ENCODE peak calls at places on chromosomes 2 and 18, in seven cellular contexts. G is astrocyte of the spinal cord, F is transverse colon, P is psoas muscle, Z is AG10803, Y is GM12878, E is HFF-Myc. H is an unnamed sample.

GRCh38 chr2:100054426-100054825 is 88.0 kb downstream of the AFF3 start:
- DNase-seq in G (no peak), F (no peak), P (no peak), Z (no peak), Y (no peak), E (no peak), H (no peak)

GRCh38 chr2:215843579-215843978 is 169.8 kb downstream of the MREG start:
- DNase-seq in G (peak), F (no peak), P (peak), Z (peak), Y (no peak), E (peak), H (no peak)

GRCh38 chr2:231707625-231708049 is 688 bp upstream of the PTMA start:
- DNase-seq in G (no peak), F (no peak), P (no peak), Z (peak), Y (no peak), E (no peak), H (no peak)

GRCh38 chr2:200428961-200429665 is 80.8 kb downstream of the KCTD18 start:
- DNase-seq in G (no peak), F (no peak), P (no peak), Z (no peak), Y (no peak), E (no peak), H (no peak)

GRCh38 chr2:227479865-227480475 is 8.0 kb downstream of the AGFG1 start:
- DNase-seq in G (peak), F (no peak), P (no peak), Z (peak), Y (no peak), E (no peak), H (no peak)

GRCh38 chr18:48100168-48100495 is 169.7 kb upstream of the SMAD2 start:
- DNase-seq in G (no peak), F (no peak), P (no peak), Z (no peak), Y (no peak), E (no peak), H (no peak)

GRCh38 chr2:239546541-239546940 is 145.7 kb upstream of the HDAC4 start:
- DNase-seq in G (no peak), F (no peak), P (no peak), Z (no peak), Y (no peak), E (no peak), H (no peak)

GRCh38 chr2:12824304-12824761 is 107.6 kb downstream of the TRIB2 start:
- DNase-seq in G (peak), F (no peak), P (no peak), Z (peak), Y (no peak), E (peak), H (no peak)

GRCh38 chr2:202104286-202104870 is 31.3 kb downstream of the KIAA2012 start:
- DNase-seq in G (peak), F (peak), P (no peak), Z (peak), Y (peak), E (peak), H (no peak)

GRCh38 chr2:23312996-23313606 is 71.9 kb upstream of the KLHL29 start:
- DNase-seq in G (no peak), F (no peak), P (no peak), Z (no peak), Y (peak), E (no peak), H (no peak)

DNA sequence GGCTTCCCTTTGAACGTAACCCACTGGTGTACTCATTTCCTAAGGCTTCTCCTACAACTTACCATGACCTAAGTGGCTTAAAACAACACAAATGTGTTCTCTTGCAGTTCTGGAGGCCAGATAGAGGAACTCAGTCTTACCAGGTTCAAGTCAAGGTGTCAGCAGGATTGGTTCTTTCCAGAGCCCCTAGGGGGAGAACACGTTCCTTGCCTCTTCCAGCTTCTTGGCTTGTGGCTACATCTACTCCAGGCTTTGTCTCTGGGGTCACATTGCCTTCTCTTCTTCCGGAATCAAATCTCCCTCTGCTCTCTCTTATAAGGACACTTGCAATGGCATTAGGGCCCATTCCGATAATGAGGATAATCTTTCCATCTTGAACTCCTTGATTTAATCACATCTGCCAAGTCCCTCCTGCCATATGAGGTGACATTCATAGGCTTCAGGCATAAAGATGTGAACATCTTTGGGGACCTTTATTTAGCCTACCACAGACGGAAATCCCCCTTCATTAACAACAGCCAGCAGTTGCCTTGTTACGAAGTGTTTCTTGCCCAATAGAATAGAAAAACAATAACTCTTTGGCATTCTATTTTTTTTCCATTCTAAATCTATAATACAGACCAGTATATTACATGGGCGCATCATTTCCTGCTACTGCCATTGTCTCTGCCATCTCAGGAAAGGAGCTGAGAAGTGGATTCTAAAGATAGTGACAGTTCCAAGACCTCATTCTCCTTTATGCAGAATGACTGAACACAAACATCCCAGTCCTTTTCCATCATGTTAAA is 362.0 kb downstream of the ZNF521 start:
- DNase-seq in G (no peak), F (no peak), P (no peak), Z (no peak), Y (no peak), E (no peak), H (no peak)
- TF ChIP-seq CTCF in G (no peak), F (no peak), P (no peak), Z (no peak), Y (no peak), E (peak), H (no peak)

GRCh38 chr2:152432765-152433164 is 97.8 kb downstream of the FMNL2 start:
- DNase-seq in G (no peak), F (no peak), P (no peak), Z (no peak), Y (no peak), E (no peak), H (no peak)

GRCh38 chr2:152431370-152432098 is 96.6 kb downstream of the FMNL2 start:
- DNase-seq in G (no peak), F (no peak), P (no peak), Z (no peak), Y (no peak), E (no peak), H (no peak)

GRCh38 chr2:152433289-152433688 is 98.3 kb downstream of the FMNL2 start:
- DNase-seq in G (no peak), F (no peak), P (no peak), Z (no peak), Y (no peak), E (no peak), H (no peak)

GRCh38 chr2:152433814-152434213 is 98.8 kb downstream of the FMNL2 start:
- DNase-seq in G (no peak), F (no peak), P (no peak), Z (no peak), Y (no peak), E (no peak), H (no peak)

DNA sequence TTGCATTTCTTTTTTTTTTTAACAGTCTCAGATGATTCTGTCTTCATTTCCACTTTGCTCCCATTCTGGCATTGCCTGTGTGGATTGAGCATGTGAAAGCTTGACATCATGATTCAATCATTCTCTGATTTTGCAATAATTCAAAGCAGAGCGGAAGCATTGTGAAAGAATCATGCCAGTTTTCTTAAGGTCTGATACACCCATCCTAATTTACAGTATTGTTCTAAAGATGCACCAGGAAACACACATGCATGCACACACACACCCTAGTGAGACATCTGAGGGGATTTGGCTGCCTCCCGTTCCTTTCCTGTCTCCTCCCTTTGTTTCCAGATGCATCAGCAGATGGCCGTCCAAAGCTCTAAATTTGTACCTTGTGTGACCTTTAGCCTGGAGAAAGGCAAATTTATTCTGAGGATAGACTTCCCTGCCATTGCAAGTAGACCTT is 97.3 kb downstream of the FMNL2 start:
- DNase-seq in G (peak), F (no peak), P (peak), Z (peak), Y (no peak), E (peak), H (no peak)
- H3K4me3 ChIP-seq in G (no peak), F (no peak), P (no peak), Z (no peak), Y (no peak), E (no peak), H (no peak)

GRCh38 chr2:40210968-40211353 is 240.9 kb downstream of the SLC8A1 start:
- DNase-seq in G (no peak), F (no peak), P (no peak), Z (no peak), Y (no peak), E (no peak), H (no peak)

GRCh38 chr2:40213616-40214015 is 238.3 kb downstream of the SLC8A1 start:
- DNase-seq in G (no peak), F (no peak), P (no peak), Z (peak), Y (no peak), E (no peak), H (no peak)

GRCh38 chr2:40209728-40210127 is 242.2 kb downstream of the SLC8A1 start:
- DNase-seq in G (no peak), F (no peak), P (no peak), Z (no peak), Y (no peak), E (no peak), H (no peak)

GRCh38 chr2:40210344-40210967 is 241.4 kb downstream of the SLC8A1 start:
- DNase-seq in G (no peak), F (no peak), P (no peak), Z (no peak), Y (no peak), E (no peak), H (no peak)

DNA sequence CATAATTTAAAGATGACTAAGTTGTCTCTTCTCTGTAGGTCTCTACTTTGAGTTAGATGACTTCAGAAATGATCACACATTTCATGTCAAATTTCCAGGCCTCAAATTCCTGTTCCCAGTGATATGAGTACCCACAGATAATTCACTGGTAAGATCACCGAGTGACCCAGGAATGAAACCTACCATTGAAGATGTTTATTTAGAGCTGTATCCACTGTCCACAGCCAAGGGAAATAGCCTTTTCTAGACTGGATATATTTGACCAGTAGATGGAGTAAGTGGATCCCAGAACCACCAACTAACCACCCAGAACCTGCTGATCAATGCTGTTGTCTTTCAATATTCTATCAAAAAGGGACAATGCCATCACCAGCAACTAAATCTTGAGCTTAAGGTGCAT is 238.8 kb downstream of the SLC8A1 start:
- DNase-seq in G (peak), F (no peak), P (no peak), Z (peak), Y (no peak), E (no peak), H (no peak)
- TF ChIP-seq CTCF in G (peak), F (peak), P (peak), Z (peak), Y (no peak), E (peak), H (peak)

DNA sequence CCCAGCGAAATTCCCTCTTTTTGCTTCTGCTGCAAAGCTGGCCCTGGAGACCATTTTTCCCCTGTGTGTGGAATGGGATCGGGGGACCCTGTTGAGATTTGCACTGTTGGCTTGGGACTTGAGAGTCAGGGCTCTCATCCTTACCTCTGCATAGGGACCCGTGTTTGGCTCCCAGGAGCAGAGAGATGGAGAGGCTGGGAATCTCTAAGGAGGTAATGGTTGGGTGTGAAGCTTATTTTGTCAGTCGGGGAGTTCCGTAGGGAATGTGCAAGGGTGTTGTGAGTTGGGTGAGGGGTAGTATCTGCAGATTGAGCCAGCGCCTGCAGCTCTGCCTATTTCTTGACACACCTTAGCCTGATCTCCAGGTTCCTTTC is 4.5 kb downstream of the GATA6 start:
- DNase-seq in G (no peak), F (no peak), P (no peak), Z (no peak), Y (no peak), E (no peak), H (no peak)
- H3K4me3 ChIP-seq in G (peak), F (peak), P (peak), Z (no peak), Y (no peak), E (no peak), H (no peak)

GRCh38 chr2:9984861-9985480 is 33.5 kb downstream of the GRHL1 start:
- DNase-seq in G (no peak), F (no peak), P (no peak), Z (peak), Y (no peak), E (no peak), H (no peak)

GRCh38 chr2:9983413-9984216 is 32.1 kb downstream of the GRHL1 start:
- DNase-seq in G (peak), F (no peak), P (no peak), Z (peak), Y (no peak), E (peak), H (no peak)

GRCh38 chr2:9982891-9983290 is 31.4 kb downstream of the GRHL1 start:
- DNase-seq in G (no peak), F (no peak), P (no peak), Z (no peak), Y (no peak), E (no peak), H (no peak)

GRCh38 chr2:9985531-9985930 is 34.0 kb downstream of the GRHL1 start:
- DNase-seq in G (no peak), F (no peak), P (no peak), Z (no peak), Y (no peak), E (no peak), H (no peak)

GRCh38 chr2:9984217-9984739 is 32.8 kb downstream of the GRHL1 start:
- DNase-seq in G (peak), F (no peak), P (no peak), Z (peak), Y (peak), E (no peak), H (no peak)
- TF ChIP-seq CTCF in G (peak), F (peak), P (peak), Z (peak), Y (peak), E (peak), H (peak)

GRCh38 chr2:159380676-159381239 is 94.3 kb upstream of the WDSUB1 start:
- DNase-seq in G (no peak), F (no peak), P (no peak), Z (no peak), Y (no peak), E (no peak), H (no peak)

GRCh38 chr2:159382447-159383028 is 96.0 kb upstream of the WDSUB1 start:
- DNase-seq in G (no peak), F (no peak), P (no peak), Z (no peak), Y (no peak), E (no peak), H (no peak)

GRCh38 chr2:159379181-159379580 is 92.7 kb upstream of the WDSUB1 start:
- DNase-seq in G (no peak), F (no peak), P (no peak), Z (no peak), Y (peak), E (no peak), H (no peak)

GRCh38 chr2:159381574-159381973 is 95.1 kb upstream of the WDSUB1 start:
- DNase-seq in G (peak), F (no peak), P (no peak), Z (no peak), Y (peak), E (no peak), H (no peak)
- H3K4me3 ChIP-seq in G (no peak), F (no peak), P (no peak), Z (no peak), Y (no peak), E (no peak), H (no peak)

GRCh38 chr18:627211-627610 is 30.2 kb upstream of the TYMS start:
- DNase-seq in G (no peak), F (no peak), P (no peak), Z (peak), Y (no peak), E (no peak), H (no peak)

GRCh38 chr18:634551-635045 is 22.9 kb upstream of the TYMS start:
- DNase-seq in G (no peak), F (no peak), P (no peak), Z (no peak), Y (no peak), E (no peak), H (no peak)

GRCh38 chr18:623760-624620 is 27.2 kb downstream of the CLUL1 start:
- DNase-seq in G (peak), F (peak), P (peak), Z (peak), Y (no peak), E (peak), H (peak)

GRCh38 chr18:631560-631959 is 25.9 kb upstream of the TYMS start:
- DNase-seq in G (no peak), F (no peak), P (no peak), Z (no peak), Y (no peak), E (no peak), H (no peak)

DNA sequence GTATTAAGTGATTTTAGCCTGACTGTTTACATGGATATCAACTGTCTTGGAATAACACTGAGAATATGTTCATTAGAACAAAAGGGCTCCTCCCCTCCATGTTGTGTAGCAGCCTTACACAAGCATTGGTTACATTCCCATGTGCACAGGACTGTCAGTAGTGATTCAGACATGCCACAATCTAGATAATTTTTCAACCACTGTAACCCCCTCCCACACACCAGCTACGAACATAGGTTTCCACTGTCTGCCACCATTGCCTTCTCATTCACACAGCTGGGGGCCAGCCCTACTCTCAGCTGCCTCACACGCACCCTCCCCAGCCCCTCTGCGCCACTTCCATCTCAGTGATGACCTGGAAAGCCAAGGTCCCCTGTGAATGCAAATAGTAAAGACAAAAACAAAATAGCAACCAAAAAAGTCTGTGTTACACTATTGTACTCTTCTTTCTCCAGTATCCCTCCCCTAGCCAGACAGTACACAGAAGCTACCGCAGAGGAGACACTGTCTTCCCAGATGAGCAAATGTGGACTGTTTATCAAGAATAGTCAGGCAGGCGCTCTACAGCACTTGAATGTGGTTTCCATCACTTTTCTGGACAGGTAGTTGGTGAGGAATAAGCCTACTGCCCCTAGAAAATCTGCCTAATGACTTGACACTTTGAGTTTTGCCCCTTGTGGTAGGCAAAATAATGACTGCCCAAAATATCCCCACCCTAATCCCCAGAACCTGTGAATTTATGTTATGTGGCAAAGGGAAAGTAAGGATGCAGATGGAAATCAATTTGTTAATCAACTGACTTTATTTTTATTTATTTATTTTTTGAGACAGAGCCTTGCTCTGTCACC is 27.9 kb upstream of the TYMS start:
- DNase-seq in G (no peak), F (no peak), P (no peak), Z (no peak), Y (no peak), E (no peak), H (no peak)
- TF ChIP-seq CTCF in G (peak), F (no peak), P (no peak), Z (peak), Y (peak), E (peak), H (no peak)